ENCODE peak calls at places on chromosomes 13 and 19, in eight cellular contexts. One of them, this sample, is unnamed.

GRCh38 chr19:3369337-3370213 is 3.2 kb downstream of the NFIC start:
- DNase-seq in germinal center: no peak
- DNase-seq in left colon: peak
- DNase-seq in cardiac fibroblast: no peak
- DNase-seq in T-helper 9 cell: no peak
- DNase-seq in smooth muscle cell of the brain vasculature: no peak
- DNase-seq in HCEC 1CT: peak
- DNase-seq in stimulated activated CD4-positive, alpha-beta T cell treated with anti-CD3 and anti-CD28 coated beads, TNF-alpha, amount 100 ng/mL, for 4 hours: no peak
- DNase-seq in this sample: peak

GRCh38 chr19:55836340-55836739 is at the start of gene NLRP4:
- DNase-seq in germinal center: no peak
- DNase-seq in left colon: no peak
- DNase-seq in cardiac fibroblast: no peak
- DNase-seq in T-helper 9 cell: no peak
- DNase-seq in smooth muscle cell of the brain vasculature: no peak
- DNase-seq in HCEC 1CT: no peak
- DNase-seq in stimulated activated CD4-positive, alpha-beta T cell treated with anti-CD3 and anti-CD28 coated beads, TNF-alpha, amount 100 ng/mL, for 4 hours: no peak
- DNase-seq in this sample: no peak

GRCh38 chr19:35977446-35978222 is 17.4 kb upstream of the SDHAF1 start:
- DNase-seq in germinal center: peak
- DNase-seq in left colon: no peak
- DNase-seq in cardiac fibroblast: no peak
- DNase-seq in T-helper 9 cell: no peak
- DNase-seq in smooth muscle cell of the brain vasculature: no peak
- DNase-seq in HCEC 1CT: peak
- DNase-seq in stimulated activated CD4-positive, alpha-beta T cell treated with anti-CD3 and anti-CD28 coated beads, TNF-alpha, amount 100 ng/mL, for 4 hours: no peak
- DNase-seq in this sample: no peak

GRCh38 chr19:13006431-13007281 is 11.4 kb downstream of the NFIX start:
- DNase-seq in germinal center: no peak
- DNase-seq in left colon: no peak
- DNase-seq in cardiac fibroblast: no peak
- DNase-seq in T-helper 9 cell: no peak
- DNase-seq in smooth muscle cell of the brain vasculature: no peak
- DNase-seq in HCEC 1CT: no peak
- DNase-seq in stimulated activated CD4-positive, alpha-beta T cell treated with anti-CD3 and anti-CD28 coated beads, TNF-alpha, amount 100 ng/mL, for 4 hours: no peak
- DNase-seq in this sample: no peak

GRCh38 chr19:46731007-46731501 is 14.1 kb upstream of the PRKD2 start:
- DNase-seq in germinal center: no peak
- DNase-seq in left colon: no peak
- DNase-seq in cardiac fibroblast: peak
- DNase-seq in T-helper 9 cell: no peak
- DNase-seq in smooth muscle cell of the brain vasculature: peak
- DNase-seq in HCEC 1CT: peak
- DNase-seq in stimulated activated CD4-positive, alpha-beta T cell treated with anti-CD3 and anti-CD28 coated beads, TNF-alpha, amount 100 ng/mL, for 4 hours: no peak
- DNase-seq in this sample: no peak

GRCh38 chr19:8609210-8610040 is 1.1 kb downstream of the ADAMTS10 start:
- DNase-seq in germinal center: no peak
- DNase-seq in left colon: peak
- DNase-seq in cardiac fibroblast: peak
- DNase-seq in T-helper 9 cell: no peak
- DNase-seq in smooth muscle cell of the brain vasculature: no peak
- DNase-seq in HCEC 1CT: no peak
- DNase-seq in stimulated activated CD4-positive, alpha-beta T cell treated with anti-CD3 and anti-CD28 coated beads, TNF-alpha, amount 100 ng/mL, for 4 hours: no peak
- DNase-seq in this sample: no peak

GRCh38 chr13:26525528-26525927 is 32.0 kb upstream of the WASF3 start:
- DNase-seq in germinal center: no peak
- DNase-seq in left colon: no peak
- DNase-seq in cardiac fibroblast: no peak
- DNase-seq in T-helper 9 cell: no peak
- DNase-seq in smooth muscle cell of the brain vasculature: no peak
- DNase-seq in HCEC 1CT: no peak
- DNase-seq in stimulated activated CD4-positive, alpha-beta T cell treated with anti-CD3 and anti-CD28 coated beads, TNF-alpha, amount 100 ng/mL, for 4 hours: no peak
- DNase-seq in this sample: no peak

GRCh38 chr13:95403349-95404140 is 102.3 kb upstream of the ABCC4 start:
- DNase-seq in germinal center: no peak
- DNase-seq in left colon: peak
- DNase-seq in cardiac fibroblast: no peak
- DNase-seq in T-helper 9 cell: no peak
- DNase-seq in smooth muscle cell of the brain vasculature: no peak
- DNase-seq in HCEC 1CT: no peak
- DNase-seq in stimulated activated CD4-positive, alpha-beta T cell treated with anti-CD3 and anti-CD28 coated beads, TNF-alpha, amount 100 ng/mL, for 4 hours: no peak
- DNase-seq in this sample: no peak

GRCh38 chr19:31220540-31220939 is 128.7 kb downstream of the TSHZ3 start:
- DNase-seq in germinal center: no peak
- DNase-seq in left colon: no peak
- DNase-seq in cardiac fibroblast: no peak
- DNase-seq in T-helper 9 cell: no peak
- DNase-seq in smooth muscle cell of the brain vasculature: no peak
- DNase-seq in HCEC 1CT: peak
- DNase-seq in stimulated activated CD4-positive, alpha-beta T cell treated with anti-CD3 and anti-CD28 coated beads, TNF-alpha, amount 100 ng/mL, for 4 hours: peak
- DNase-seq in this sample: no peak

GRCh38 chr19:39223703-39224279 is 19.7 kb upstream of the SYCN start:
- DNase-seq in germinal center: no peak
- DNase-seq in left colon: no peak
- DNase-seq in cardiac fibroblast: peak
- DNase-seq in T-helper 9 cell: no peak
- DNase-seq in smooth muscle cell of the brain vasculature: no peak
- DNase-seq in HCEC 1CT: no peak
- DNase-seq in stimulated activated CD4-positive, alpha-beta T cell treated with anti-CD3 and anti-CD28 coated beads, TNF-alpha, amount 100 ng/mL, for 4 hours: no peak
- DNase-seq in this sample: no peak

GRCh38 chr19:48470856-48471255 is 1.7 kb downstream of the CYTH2 start:
- DNase-seq in germinal center: no peak
- DNase-seq in left colon: no peak
- DNase-seq in cardiac fibroblast: no peak
- DNase-seq in T-helper 9 cell: no peak
- DNase-seq in smooth muscle cell of the brain vasculature: no peak
- DNase-seq in HCEC 1CT: no peak
- DNase-seq in stimulated activated CD4-positive, alpha-beta T cell treated with anti-CD3 and anti-CD28 coated beads, TNF-alpha, amount 100 ng/mL, for 4 hours: no peak
- DNase-seq in this sample: no peak

GRCh38 chr13:29707876-29708543 is 112.5 kb upstream of the SLC7A1 start:
- DNase-seq in germinal center: peak
- DNase-seq in left colon: peak
- DNase-seq in cardiac fibroblast: peak
- DNase-seq in T-helper 9 cell: peak
- DNase-seq in smooth muscle cell of the brain vasculature: no peak
- DNase-seq in HCEC 1CT: peak
- DNase-seq in stimulated activated CD4-positive, alpha-beta T cell treated with anti-CD3 and anti-CD28 coated beads, TNF-alpha, amount 100 ng/mL, for 4 hours: peak
- DNase-seq in this sample: peak

GRCh38 chr19:10226376-10227214 is 4.5 kb downstream of the S1PR2 start:
- DNase-seq in germinal center: no peak
- DNase-seq in left colon: peak
- DNase-seq in cardiac fibroblast: peak
- DNase-seq in T-helper 9 cell: no peak
- DNase-seq in smooth muscle cell of the brain vasculature: no peak
- DNase-seq in HCEC 1CT: peak
- DNase-seq in stimulated activated CD4-positive, alpha-beta T cell treated with anti-CD3 and anti-CD28 coated beads, TNF-alpha, amount 100 ng/mL, for 4 hours: no peak
- DNase-seq in this sample: no peak

GRCh38 chr19:41031926-41032325 is 40.8 kb downstream of the CYP2B6 start:
- DNase-seq in germinal center: no peak
- DNase-seq in left colon: no peak
- DNase-seq in cardiac fibroblast: no peak
- DNase-seq in T-helper 9 cell: no peak
- DNase-seq in smooth muscle cell of the brain vasculature: no peak
- DNase-seq in HCEC 1CT: no peak
- DNase-seq in stimulated activated CD4-positive, alpha-beta T cell treated with anti-CD3 and anti-CD28 coated beads, TNF-alpha, amount 100 ng/mL, for 4 hours: no peak
- DNase-seq in this sample: no peak

GRCh38 chr19:34365463-34366401 is 736 bp downstream of the GPI start:
- DNase-seq in germinal center: peak
- DNase-seq in left colon: peak
- DNase-seq in cardiac fibroblast: peak
- DNase-seq in T-helper 9 cell: no peak
- DNase-seq in smooth muscle cell of the brain vasculature: no peak
- DNase-seq in HCEC 1CT: peak
- DNase-seq in stimulated activated CD4-positive, alpha-beta T cell treated with anti-CD3 and anti-CD28 coated beads, TNF-alpha, amount 100 ng/mL, for 4 hours: no peak
- DNase-seq in this sample: peak

GRCh38 chr19:3178973-3179738 is 587 bp downstream of the S1PR4 start:
- DNase-seq in germinal center: no peak
- DNase-seq in left colon: no peak
- DNase-seq in cardiac fibroblast: no peak
- DNase-seq in T-helper 9 cell: no peak
- DNase-seq in smooth muscle cell of the brain vasculature: no peak
- DNase-seq in HCEC 1CT: no peak
- DNase-seq in stimulated activated CD4-positive, alpha-beta T cell treated with anti-CD3 and anti-CD28 coated beads, TNF-alpha, amount 100 ng/mL, for 4 hours: no peak
- DNase-seq in this sample: no peak

GRCh38 chr13:109569938-109570711 is 216.3 kb downstream of the IRS2 start:
- DNase-seq in germinal center: no peak
- DNase-seq in left colon: no peak
- DNase-seq in cardiac fibroblast: no peak
- DNase-seq in T-helper 9 cell: peak
- DNase-seq in smooth muscle cell of the brain vasculature: no peak
- DNase-seq in HCEC 1CT: no peak
- DNase-seq in stimulated activated CD4-positive, alpha-beta T cell treated with anti-CD3 and anti-CD28 coated beads, TNF-alpha, amount 100 ng/mL, for 4 hours: no peak
- DNase-seq in this sample: peak

GRCh38 chr13:38577048-38577447 is 109.8 kb upstream of the FREM2 start:
- DNase-seq in germinal center: no peak
- DNase-seq in left colon: no peak
- DNase-seq in cardiac fibroblast: peak
- DNase-seq in T-helper 9 cell: no peak
- DNase-seq in smooth muscle cell of the brain vasculature: no peak
- DNase-seq in HCEC 1CT: peak
- DNase-seq in stimulated activated CD4-positive, alpha-beta T cell treated with anti-CD3 and anti-CD28 coated beads, TNF-alpha, amount 100 ng/mL, for 4 hours: no peak
- DNase-seq in this sample: no peak

GRCh38 chr13:104256701-104257100 is 1190.5 kb upstream of the SLC10A2 start:
- DNase-seq in germinal center: no peak
- DNase-seq in left colon: no peak
- DNase-seq in cardiac fibroblast: no peak
- DNase-seq in T-helper 9 cell: no peak
- DNase-seq in smooth muscle cell of the brain vasculature: no peak
- DNase-seq in HCEC 1CT: no peak
- DNase-seq in stimulated activated CD4-positive, alpha-beta T cell treated with anti-CD3 and anti-CD28 coated beads, TNF-alpha, amount 100 ng/mL, for 4 hours: no peak
- DNase-seq in this sample: no peak

GRCh38 chr13:111034811-111035210 is 80.3 kb upstream of the ARHGEF7 start:
- DNase-seq in germinal center: no peak
- DNase-seq in left colon: no peak
- DNase-seq in cardiac fibroblast: no peak
- DNase-seq in T-helper 9 cell: no peak
- DNase-seq in smooth muscle cell of the brain vasculature: no peak
- DNase-seq in HCEC 1CT: peak
- DNase-seq in stimulated activated CD4-positive, alpha-beta T cell treated with anti-CD3 and anti-CD28 coated beads, TNF-alpha, amount 100 ng/mL, for 4 hours: no peak
- DNase-seq in this sample: no peak

GRCh38 chr19:53813996-53814395 is 10.1 kb downstream of the NLRP12 start:
- DNase-seq in germinal center: no peak
- DNase-seq in left colon: no peak
- DNase-seq in cardiac fibroblast: no peak
- DNase-seq in T-helper 9 cell: no peak
- DNase-seq in smooth muscle cell of the brain vasculature: no peak
- DNase-seq in HCEC 1CT: peak
- DNase-seq in stimulated activated CD4-positive, alpha-beta T cell treated with anti-CD3 and anti-CD28 coated beads, TNF-alpha, amount 100 ng/mL, for 4 hours: no peak
- DNase-seq in this sample: no peak

GRCh38 chr19:3860499-3860898 is 8.3 kb downstream of the ZFR2 start:
- DNase-seq in germinal center: no peak
- DNase-seq in left colon: no peak
- DNase-seq in cardiac fibroblast: no peak
- DNase-seq in T-helper 9 cell: no peak
- DNase-seq in smooth muscle cell of the brain vasculature: no peak
- DNase-seq in HCEC 1CT: no peak
- DNase-seq in stimulated activated CD4-positive, alpha-beta T cell treated with anti-CD3 and anti-CD28 coated beads, TNF-alpha, amount 100 ng/mL, for 4 hours: no peak
- DNase-seq in this sample: no peak